ENCODE peak calls at places on chromosomes 16 and 17, in four cellular contexts. J, Q, W and B are unnamed samples.

GRCh38 chr17:72372185-72372584 is 251.4 kb downstream of the SOX9 start:
- DNase-seq in J (no peak), Q (no peak), W (no peak), B (peak; percentile 65)

GRCh38 chr17:1573932-1574696 is 11.5 kb upstream of the PITPNA start:
- DNase-seq in J (peak; percentile 88), Q (no peak), W (peak; percentile 100), B (peak; percentile 91)

GRCh38 chr17:12128946-12129345 is 108.3 kb downstream of the MAP2K4 start:
- DNase-seq in J (no peak), Q (no peak), W (no peak), B (no peak)

GRCh38 chr17:40017422-40018080 is 2.3 kb downstream of the CSF3 start:
- DNase-seq in J (no peak), Q (no peak), W (no peak), B (no peak)

GRCh38 chr17:39164675-39165143 is 1.3 kb downstream of the ARL5C start:
- DNase-seq in J (peak; percentile 57), Q (peak; percentile 44), W (peak; percentile 86), B (peak; percentile 72)

GRCh38 chr17:2436516-2436915 is 35.7 kb upstream of the MNT start:
- DNase-seq in J (no peak), Q (no peak), W (no peak), B (no peak)

GRCh38 chr16:55822280-55822810 is 10.6 kb downstream of the CES1 start:
- DNase-seq in J (no peak), Q (no peak), W (no peak), B (no peak)

GRCh38 chr16:84067640-84068039 is 25.0 kb upstream of the SLC38A8 start:
- DNase-seq in J (no peak), Q (no peak), W (no peak), B (no peak)

GRCh38 chr17:46003907-46004748 is 5.1 kb downstream of the STH start:
- DNase-seq in J (peak; percentile 90), Q (no peak), W (peak; percentile 93), B (peak; percentile 39)

GRCh38 chr17:58506354-58507080 is 7.9 kb downstream of the MTMR4 start:
- DNase-seq in J (no peak), Q (no peak), W (no peak), B (no peak)

GRCh38 chr17:1872976-1873375 is 43.2 kb downstream of the RPA1 start:
- DNase-seq in J (no peak), Q (no peak), W (no peak), B (no peak)

GRCh38 chr17:36817483-36818048 is 119.7 kb upstream of the LHX1 start:
- DNase-seq in J (no peak), Q (no peak), W (no peak), B (no peak)

GRCh38 chr16:13852827-13853226 is 67.1 kb upstream of the ERCC4 start:
- DNase-seq in J (no peak), Q (no peak), W (no peak), B (no peak)

GRCh38 chr17:63995626-63996025 is 2.5 kb upstream of the PRR29 start:
- DNase-seq in J (no peak), Q (no peak), W (peak; percentile 39), B (no peak)

GRCh38 chr17:79627184-79627765 is 16.4 kb upstream of the RBFOX3 start:
- DNase-seq in J (no peak), Q (no peak), W (peak; percentile 29), B (no peak)

GRCh38 chr17:41975099-41976083 is 8.8 kb downstream of the CNP start:
- DNase-seq in J (peak; percentile 83), Q (no peak), W (peak; percentile 6), B (no peak)

GRCh38 chr17:44970136-44970737 is 2.1 kb upstream of the C1QL1 start:
- DNase-seq in J (peak; percentile 25), Q (no peak), W (no peak), B (peak; percentile 70)

GRCh38 chr17:82242977-82243647 is 14.3 kb downstream of the SLC16A3 start:
- DNase-seq in J (peak; percentile 82), Q (no peak), W (peak; percentile 86), B (peak; percentile 71)

GRCh38 chr17:44997733-44998520 is 29.8 kb upstream of the C1QL1 start:
- DNase-seq in J (no peak), Q (no peak), W (no peak), B (no peak)